ENCODE peak calls at places on chromosomes 4 and X, in ten cellular contexts. One of them, this sample, is unnamed.

GRCh38 chr4:113951263-113951662 is 28.2 kb downstream of the ARSJ start:
- DNase-seq in neuronal stem cell: no peak
- DNase-seq in IMR-90: peak; percentile 46
- DNase-seq in left lung: peak; percentile 42
- DNase-seq in heart left ventricle: no peak
- DNase-seq in colonic mucosa: peak; percentile 27
- DNase-seq in lower lobe of right lung: no peak
- DNase-seq in prostate gland: no peak
- DNase-seq in GM23338: no peak
- DNase-seq in uterus: no peak
- DNase-seq in this sample: no peak

GRCh38 chr4:32672369-32672768 is 1952.2 kb downstream of the PCDH7 start:
- DNase-seq in GM23338: no peak
- DNase-seq in neuronal stem cell: no peak
- DNase-seq in heart left ventricle: no peak
- DNase-seq in colonic mucosa: no peak
- DNase-seq in left lung: no peak
- DNase-seq in uterus: no peak
- DNase-seq in lower lobe of right lung: no peak
- DNase-seq in IMR-90: no peak
- DNase-seq in prostate gland: no peak
- DNase-seq in this sample: no peak

GRCh38 chrX:72169008-72169728 is 12.4 kb upstream of the PIN4 start:
- DNase-seq in colonic mucosa: no peak
- DNase-seq in left lung: no peak
- DNase-seq in IMR-90: no peak
- DNase-seq in prostate gland: no peak
- DNase-seq in neuronal stem cell: no peak
- DNase-seq in uterus: no peak
- DNase-seq in lower lobe of right lung: no peak
- DNase-seq in heart left ventricle: no peak
- DNase-seq in GM23338: no peak
- DNase-seq in this sample: no peak

GRCh38 chrX:17977696-17978095 is 116.6 kb upstream of the RAI2 start:
- DNase-seq in IMR-90: no peak
- DNase-seq in neuronal stem cell: no peak
- DNase-seq in GM23338: no peak
- DNase-seq in heart left ventricle: no peak
- DNase-seq in lower lobe of right lung: no peak
- DNase-seq in colonic mucosa: no peak
- DNase-seq in prostate gland: no peak
- DNase-seq in left lung: no peak
- DNase-seq in uterus: no peak
- DNase-seq in this sample: no peak

GRCh38 chr4:27692098-27692679 is 831.5 kb downstream of the STIM2 start:
- DNase-seq in prostate gland: no peak
- DNase-seq in GM23338: peak; percentile 75
- DNase-seq in lower lobe of right lung: no peak
- DNase-seq in left lung: no peak
- DNase-seq in uterus: no peak
- DNase-seq in IMR-90: peak; percentile 29
- DNase-seq in neuronal stem cell: no peak
- DNase-seq in colonic mucosa: no peak
- DNase-seq in heart left ventricle: no peak
- DNase-seq in this sample: no peak

GRCh38 chrX:103779156-103779555 is 2.5 kb downstream of the PLP1 start:
- DNase-seq in GM23338: no peak
- DNase-seq in uterus: no peak
- DNase-seq in prostate gland: no peak
- DNase-seq in neuronal stem cell: no peak
- DNase-seq in colonic mucosa: no peak
- DNase-seq in lower lobe of right lung: no peak
- DNase-seq in left lung: no peak
- DNase-seq in heart left ventricle: no peak
- DNase-seq in IMR-90: no peak
- DNase-seq in this sample: no peak

GRCh38 chr4:153294631-153295030 is 49.9 kb upstream of the MND1 start:
- DNase-seq in GM23338: no peak
- DNase-seq in uterus: no peak
- DNase-seq in IMR-90: peak; percentile 10
- DNase-seq in neuronal stem cell: no peak
- DNase-seq in heart left ventricle: no peak
- DNase-seq in left lung: no peak
- DNase-seq in lower lobe of right lung: no peak
- DNase-seq in prostate gland: no peak
- DNase-seq in colonic mucosa: no peak
- DNase-seq in this sample: no peak

GRCh38 chrX:36414056-36414455 is 494.5 kb downstream of the CFAP47 start:
- DNase-seq in neuronal stem cell: no peak
- DNase-seq in left lung: no peak
- DNase-seq in lower lobe of right lung: no peak
- DNase-seq in heart left ventricle: no peak
- DNase-seq in uterus: no peak
- DNase-seq in GM23338: no peak
- DNase-seq in colonic mucosa: no peak
- DNase-seq in IMR-90: no peak
- DNase-seq in prostate gland: no peak
- DNase-seq in this sample: no peak

GRCh38 chr4:53684448-53684847 is 93.2 kb upstream of the LNX1 start:
- DNase-seq in lower lobe of right lung: no peak
- DNase-seq in prostate gland: no peak
- DNase-seq in left lung: no peak
- DNase-seq in neuronal stem cell: no peak
- DNase-seq in GM23338: no peak
- DNase-seq in heart left ventricle: no peak
- DNase-seq in IMR-90: no peak
- DNase-seq in uterus: no peak
- DNase-seq in colonic mucosa: no peak
- DNase-seq in this sample: no peak

GRCh38 chr4:172515266-172515879 is 653.2 kb upstream of the GALNT7 start:
- DNase-seq in uterus: no peak
- DNase-seq in heart left ventricle: no peak
- DNase-seq in IMR-90: peak; percentile 41
- DNase-seq in lower lobe of right lung: no peak
- DNase-seq in left lung: no peak
- DNase-seq in prostate gland: no peak
- DNase-seq in neuronal stem cell: no peak
- DNase-seq in colonic mucosa: no peak
- DNase-seq in GM23338: peak; percentile 44
- DNase-seq in this sample: no peak

GRCh38 chrX:109347618-109348017 is 134.3 kb downstream of the GUCY2F start:
- DNase-seq in left lung: no peak
- DNase-seq in lower lobe of right lung: no peak
- DNase-seq in colonic mucosa: no peak
- DNase-seq in prostate gland: no peak
- DNase-seq in uterus: no peak
- DNase-seq in IMR-90: peak; percentile 17
- DNase-seq in neuronal stem cell: no peak
- DNase-seq in GM23338: peak; percentile 9
- DNase-seq in heart left ventricle: no peak
- DNase-seq in this sample: no peak

GRCh38 chr4:89324671-89325070 is 17.1 kb upstream of the GPRIN3 start:
- DNase-seq in left lung: peak; percentile 44
- DNase-seq in GM23338: no peak
- DNase-seq in heart left ventricle: no peak
- DNase-seq in neuronal stem cell: no peak
- DNase-seq in colonic mucosa: no peak
- DNase-seq in prostate gland: no peak
- DNase-seq in lower lobe of right lung: no peak
- DNase-seq in uterus: no peak
- DNase-seq in IMR-90: peak; percentile 0
- DNase-seq in this sample: no peak

GRCh38 chr4:2902126-2902525 is 58.5 kb downstream of the ADD1 start:
- DNase-seq in colonic mucosa: no peak
- DNase-seq in uterus: no peak
- DNase-seq in prostate gland: no peak
- DNase-seq in heart left ventricle: no peak
- DNase-seq in neuronal stem cell: no peak
- DNase-seq in left lung: no peak
- DNase-seq in lower lobe of right lung: no peak
- DNase-seq in GM23338: no peak
- DNase-seq in IMR-90: no peak
- DNase-seq in this sample: no peak
- H3K4me3 ChIP-seq in colonic mucosa: no peak overlapping the region
- H3K4me3 ChIP-seq in uterus: no peak overlapping the region
- H3K4me3 ChIP-seq in prostate gland: no peak overlapping the region
- H3K4me3 ChIP-seq in heart left ventricle: no peak overlapping the region
- H3K4me3 ChIP-seq in neuronal stem cell: no peak overlapping the region
- H3K4me3 ChIP-seq in left lung: no peak overlapping the region
- H3K4me3 ChIP-seq in lower lobe of right lung: no peak overlapping the region
- H3K4me3 ChIP-seq in GM23338: no peak overlapping the region
- H3K4me3 ChIP-seq in IMR-90: no peak overlapping the region
- H3K4me3 ChIP-seq in this sample: no peak overlapping the region

GRCh38 chrX:73863268-73863667 is 300.3 kb downstream of the CHIC1 start:
- DNase-seq in left lung: no peak
- DNase-seq in lower lobe of right lung: no peak
- DNase-seq in prostate gland: no peak
- DNase-seq in neuronal stem cell: no peak
- DNase-seq in uterus: no peak
- DNase-seq in GM23338: no peak
- DNase-seq in colonic mucosa: no peak
- DNase-seq in heart left ventricle: no peak
- DNase-seq in IMR-90: no peak
- DNase-seq in this sample: no peak
- H3K27ac ChIP-seq in left lung: no peak overlapping the region
- H3K27ac ChIP-seq in lower lobe of right lung: no peak overlapping the region
- H3K27ac ChIP-seq in prostate gland: no peak overlapping the region
- H3K27ac ChIP-seq in neuronal stem cell: no peak overlapping the region
- H3K27ac ChIP-seq in uterus: no peak overlapping the region
- H3K27ac ChIP-seq in GM23338: no peak overlapping the region
- H3K27ac ChIP-seq in colonic mucosa: no peak overlapping the region
- H3K27ac ChIP-seq in heart left ventricle: no peak overlapping the region
- H3K27ac ChIP-seq in IMR-90: no peak overlapping the region
- H3K27ac ChIP-seq in this sample: no peak overlapping the region

DNA sequence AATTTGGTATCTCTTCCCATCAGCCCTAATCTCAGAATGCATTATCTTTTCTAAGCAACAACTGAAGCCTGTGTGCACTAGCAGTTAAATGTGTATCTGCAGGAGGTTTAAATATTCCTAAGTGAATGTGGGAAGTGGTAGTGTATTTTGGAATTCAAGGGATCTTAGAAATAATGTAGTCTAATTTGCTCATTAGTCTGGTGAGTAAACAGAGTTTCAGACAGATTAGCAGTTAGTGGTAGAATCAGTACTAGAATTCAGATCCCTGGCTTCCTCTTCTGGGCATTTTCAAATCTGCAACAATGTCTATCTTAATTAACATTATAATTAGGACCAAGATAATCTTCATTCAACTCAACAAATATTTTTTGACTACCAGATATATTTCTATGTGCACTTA is 11.7 kb upstream of the CXCL2 start:
- DNase-seq in uterus: no peak
- DNase-seq in heart left ventricle: no peak
- DNase-seq in lower lobe of right lung: no peak
- DNase-seq in GM23338: no peak
- DNase-seq in IMR-90: no peak
- DNase-seq in left lung: no peak
- DNase-seq in colonic mucosa: no peak
- DNase-seq in neuronal stem cell: no peak
- DNase-seq in prostate gland: no peak
- DNase-seq in this sample: no peak
- H3K4me1 ChIP-seq in uterus: no peaks in the 10 kb centered on the region
- H3K4me1 ChIP-seq in heart left ventricle: peaks cover 18% of the 10 kb centered on the region
- H3K4me1 ChIP-seq in lower lobe of right lung: peaks cover 42% of the 10 kb centered on the region
- H3K4me1 ChIP-seq in GM23338: peaks cover 3% of the 10 kb centered on the region
- H3K4me1 ChIP-seq in IMR-90: peaks cover 10% of the 10 kb centered on the region
- H3K4me1 ChIP-seq in left lung: peaks cover 42% of the 10 kb centered on the region
- H3K4me1 ChIP-seq in colonic mucosa: no peaks in the 10 kb centered on the region
- H3K4me1 ChIP-seq in neuronal stem cell: no peaks in the 10 kb centered on the region
- H3K4me1 ChIP-seq in prostate gland: no peaks in the 10 kb centered on the region
- H3K4me1 ChIP-seq in this sample: peaks cover 56% of the 10 kb centered on the region

GRCh38 chr4:797066-797465 is 28.9 kb downstream of the CPLX1 start:
- DNase-seq in GM23338: no peak
- DNase-seq in uterus: no peak
- DNase-seq in colonic mucosa: no peak
- DNase-seq in lower lobe of right lung: peak; percentile 9
- DNase-seq in prostate gland: no peak
- DNase-seq in left lung: no peak
- DNase-seq in IMR-90: no peak
- DNase-seq in heart left ventricle: no peak
- DNase-seq in neuronal stem cell: no peak
- DNase-seq in this sample: no peak

GRCh38 chr4:796206-796605 is 29.7 kb downstream of the CPLX1 start:
- DNase-seq in colonic mucosa: no peak
- DNase-seq in left lung: no peak
- DNase-seq in GM23338: no peak
- DNase-seq in IMR-90: no peak
- DNase-seq in neuronal stem cell: no peak
- DNase-seq in lower lobe of right lung: peak; percentile 10
- DNase-seq in uterus: no peak
- DNase-seq in prostate gland: no peak
- DNase-seq in heart left ventricle: no peak
- DNase-seq in this sample: no peak

GRCh38 chr4:794911-795725 is 30.8 kb downstream of the CPLX1 start:
- DNase-seq in prostate gland: no peak
- DNase-seq in uterus: no peak
- DNase-seq in neuronal stem cell: no peak
- DNase-seq in GM23338: peak; percentile 62
- DNase-seq in left lung: no peak
- DNase-seq in IMR-90: no peak
- DNase-seq in lower lobe of right lung: peak; percentile 38
- DNase-seq in heart left ventricle: no peak
- DNase-seq in colonic mucosa: no peak
- DNase-seq in this sample: no peak

GRCh38 chr4:793941-794621 is 31.8 kb downstream of the CPLX1 start:
- DNase-seq in prostate gland: no peak
- DNase-seq in GM23338: no peak
- DNase-seq in heart left ventricle: no peak
- DNase-seq in colonic mucosa: no peak
- DNase-seq in neuronal stem cell: no peak
- DNase-seq in left lung: no peak
- DNase-seq in lower lobe of right lung: peak; percentile 14
- DNase-seq in uterus: no peak
- DNase-seq in IMR-90: peak; percentile 22
- DNase-seq in this sample: no peak

DNA sequence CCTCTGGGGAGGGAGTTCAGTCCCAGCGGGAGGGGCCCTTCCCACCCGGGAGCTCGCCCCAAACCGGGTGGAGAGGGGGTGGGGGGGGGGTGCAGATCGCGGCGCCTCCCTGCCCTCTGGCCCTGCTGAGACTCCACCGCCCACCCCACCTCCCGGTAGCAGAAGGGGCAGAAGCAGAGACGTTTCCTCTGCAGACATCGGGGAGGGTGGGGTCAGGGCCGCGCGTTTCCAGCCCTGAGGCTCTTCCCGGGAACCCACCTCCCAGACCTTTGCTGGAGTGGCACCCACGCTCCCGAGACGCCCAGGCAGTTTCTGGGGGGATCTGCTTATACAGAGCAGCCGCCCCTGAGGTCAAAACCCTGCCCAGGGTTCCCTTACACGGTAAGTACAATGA is 30.2 kb downstream of the CPLX1 start:
- DNase-seq in left lung: no peak
- DNase-seq in prostate gland: no peak
- DNase-seq in GM23338: no peak
- DNase-seq in neuronal stem cell: no peak
- DNase-seq in lower lobe of right lung: peak; percentile 18
- DNase-seq in colonic mucosa: no peak
- DNase-seq in heart left ventricle: no peak
- DNase-seq in IMR-90: no peak
- DNase-seq in uterus: no peak
- DNase-seq in this sample: no peak
- H3K4me3 ChIP-seq in left lung: no peak overlapping the region
- H3K4me3 ChIP-seq in prostate gland: no peak overlapping the region
- H3K4me3 ChIP-seq in GM23338: peak overlapping the region; percentile 62
- H3K4me3 ChIP-seq in neuronal stem cell: peak overlapping the region; percentile 55
- H3K4me3 ChIP-seq in lower lobe of right lung: no peak overlapping the region
- H3K4me3 ChIP-seq in colonic mucosa: peak overlapping the region; percentile 20
- H3K4me3 ChIP-seq in heart left ventricle: no peak overlapping the region
- H3K4me3 ChIP-seq in IMR-90: no peak overlapping the region
- H3K4me3 ChIP-seq in uterus: no peak overlapping the region
- H3K4me3 ChIP-seq in this sample: no peak overlapping the region

GRCh38 chrX:23783569-23784486 is 855 bp downstream of the SAT1 start:
- DNase-seq in left lung: no peak
- DNase-seq in neuronal stem cell: no peak
- DNase-seq in lower lobe of right lung: no peak
- DNase-seq in heart left ventricle: no peak
- DNase-seq in GM23338: no peak
- DNase-seq in prostate gland: no peak
- DNase-seq in colonic mucosa: no peak
- DNase-seq in IMR-90: no peak
- DNase-seq in uterus: no peak
- DNase-seq in this sample: no peak
- H3K27ac ChIP-seq in left lung: peak overlapping the region; percentile 96
- H3K27ac ChIP-seq in neuronal stem cell: no peak overlapping the region
- H3K27ac ChIP-seq in lower lobe of right lung: peak overlapping the region; percentile 95
- H3K27ac ChIP-seq in heart left ventricle: peak overlapping the region; percentile 97
- H3K27ac ChIP-seq in GM23338: no peak overlapping the region
- H3K27ac ChIP-seq in prostate gland: peak overlapping the region; percentile 94
- H3K27ac ChIP-seq in colonic mucosa: peak overlapping the region; percentile 80
- H3K27ac ChIP-seq in IMR-90: peak overlapping the region; percentile 78
- H3K27ac ChIP-seq in uterus: peak overlapping the region; percentile 92
- H3K27ac ChIP-seq in this sample: peak overlapping the region; percentile 34